ENCODE peak calls at places on chromosomes 11 and 22, in four cellular contexts. J is CD8-positive, alpha-beta T cell; N is foreskin fibroblast; K is ascending aorta. D is an unnamed sample.

GRCh38 chr11:123357990-123358827 is 71.9 kb upstream of the GRAMD1B start:
- DNase-seq in J (no peak), N (peak), K (no peak), D (peak)

GRCh38 chr11:76291576-76292526 is 85.5 kb upstream of the WNT11 start:
- DNase-seq in J (no peak), N (no peak), K (no peak), D (no peak)

GRCh38 chr22:42307806-42308563 is 37.5 kb upstream of the TCF20 start:
- DNase-seq in J (no peak), N (no peak), K (no peak), D (no peak)

GRCh38 chr11:128894685-128895084 is 3.5 kb downstream of the KCNJ5 start:
- DNase-seq in J (no peak), N (no peak), K (no peak), D (no peak)

GRCh38 chr22:47324435-47324990 is 562.1 kb downstream of the TBC1D22A start:
- DNase-seq in J (no peak), N (no peak), K (no peak), D (no peak)

GRCh38 chr22:43239102-43239875 is 52.4 kb upstream of the TTLL12 start:
- DNase-seq in J (no peak), N (no peak), K (no peak), D (peak)

GRCh38 chr11:73296501-73297230 is 11.4 kb upstream of the ARHGEF17 start:
- DNase-seq in J (no peak), N (no peak), K (no peak), D (no peak)

GRCh38 chr11:117792992-117793391 is 4.0 kb downstream of the DSCAML1 start:
- DNase-seq in J (no peak), N (no peak), K (no peak), D (no peak)

GRCh38 chr11:45305874-45306623 is 19.9 kb upstream of the SYT13 start:
- DNase-seq in J (no peak), N (no peak), K (no peak), D (no peak)

GRCh38 chr11:75142714-75143419 is 8.0 kb upstream of the SLCO2B1 start:
- DNase-seq in J (peak), N (peak), K (peak), D (peak)

GRCh38 chr22:36026741-36027140 is 1.9 kb downstream of the RBFOX2 start:
- DNase-seq in J (no peak), N (peak), K (no peak), D (peak)

GRCh38 chr11:78851883-78852586 is 277.4 kb upstream of the NARS2 start:
- DNase-seq in J (no peak), N (no peak), K (no peak), D (no peak)

GRCh38 chr11:46675288-46675851 is 25.0 kb downstream of the ARHGAP1 start:
- DNase-seq in J (no peak), N (peak), K (no peak), D (peak)

GRCh38 chr22:22952531-22953295 is 65.1 kb downstream of the IGLL5 start:
- DNase-seq in J (no peak), N (no peak), K (no peak), D (no peak)

GRCh38 chr22:23060612-23061400 is 9.5 kb upstream of the GNAZ start:
- DNase-seq in J (no peak), N (no peak), K (no peak), D (no peak)

GRCh38 chr11:57155838-57156583 is 25.7 kb upstream of the LRRC55 start:
- DNase-seq in J (no peak), N (no peak), K (no peak), D (no peak)

GRCh38 chr11:90947930-90948329 is 725.1 kb upstream of the CHORDC1 start:
- DNase-seq in J (no peak), N (no peak), K (no peak), D (no peak)

GRCh38 chr22:20904980-20905355 is 12.2 kb upstream of the CRKL start:
- DNase-seq in J (no peak), N (no peak), K (no peak), D (no peak)

GRCh38 chr11:22521226-22521625 is 104.4 kb downstream of the FANCF start:
- DNase-seq in J (no peak), N (no peak), K (no peak), D (no peak)

GRCh38 chr11:7909585-7910325 is 21.3 kb downstream of the OR10A6 start:
- DNase-seq in J (no peak), N (no peak), K (no peak), D (no peak)

GRCh38 chr22:38850399-38850798 is 6.6 kb upstream of the NPTXR start:
- DNase-seq in J (no peak), N (no peak), K (no peak), D (no peak)

GRCh38 chr11:32420937-32421532 is 14.3 kb downstream of the WT1 start:
- DNase-seq in J (peak), N (no peak), K (no peak), D (no peak)

GRCh38 chr11:119691020-119691666 is 37.9 kb downstream of the NECTIN1 start:
- DNase-seq in J (peak), N (no peak), K (no peak), D (no peak)

GRCh38 chr11:123308077-123308476 is 113.0 kb upstream of the CLMP start:
- DNase-seq in J (no peak), N (peak), K (no peak), D (peak)

GRCh38 chr22:25067851-25068421 is 115.4 kb downstream of the KIAA1671 start:
- DNase-seq in J (peak), N (peak), K (peak), D (no peak)

GRCh38 chr22:24525416-24526037 is 29.4 kb downstream of the GUCD1 start:
- DNase-seq in J (peak), N (peak), K (no peak), D (peak)

GRCh38 chr22:45911601-45912271 is 65.2 kb downstream of the WNT7B start:
- DNase-seq in J (no peak), N (no peak), K (no peak), D (peak)

GRCh38 chr11:132639986-132640385 is 892.3 kb downstream of the OPCML start:
- DNase-seq in J (no peak), N (no peak), K (no peak), D (no peak)

GRCh38 chr11:66363187-66363601 is 8.4 kb downstream of the SLC29A2 start:
- DNase-seq in J (no peak), N (no peak), K (no peak), D (no peak)

GRCh38 chr11:114883472-114883871 is 205.1 kb downstream of the NXPE2 start:
- DNase-seq in J (no peak), N (no peak), K (no peak), D (no peak)

GRCh38 chr11:12938590-12939247 is 70.4 kb upstream of the RASSF10 start:
- DNase-seq in J (no peak), N (peak), K (no peak), D (no peak)

GRCh38 chr22:17536269-17536668 is 27.0 kb upstream of the SLC25A18 start:
- DNase-seq in J (no peak), N (peak), K (no peak), D (no peak)

GRCh38 chr11:43573233-43573632 is 107.3 kb upstream of the HSD17B12 start:
- DNase-seq in J (no peak), N (peak), K (no peak), D (no peak)

GRCh38 chr11:111064118-111064517 is 181.4 kb upstream of the POU2AF2 start:
- DNase-seq in J (no peak), N (peak), K (no peak), D (peak)

GRCh38 chr22:25419247-25420113 is 145.0 kb upstream of the GRK3 start:
- DNase-seq in J (no peak), N (peak), K (no peak), D (no peak)

DNA sequence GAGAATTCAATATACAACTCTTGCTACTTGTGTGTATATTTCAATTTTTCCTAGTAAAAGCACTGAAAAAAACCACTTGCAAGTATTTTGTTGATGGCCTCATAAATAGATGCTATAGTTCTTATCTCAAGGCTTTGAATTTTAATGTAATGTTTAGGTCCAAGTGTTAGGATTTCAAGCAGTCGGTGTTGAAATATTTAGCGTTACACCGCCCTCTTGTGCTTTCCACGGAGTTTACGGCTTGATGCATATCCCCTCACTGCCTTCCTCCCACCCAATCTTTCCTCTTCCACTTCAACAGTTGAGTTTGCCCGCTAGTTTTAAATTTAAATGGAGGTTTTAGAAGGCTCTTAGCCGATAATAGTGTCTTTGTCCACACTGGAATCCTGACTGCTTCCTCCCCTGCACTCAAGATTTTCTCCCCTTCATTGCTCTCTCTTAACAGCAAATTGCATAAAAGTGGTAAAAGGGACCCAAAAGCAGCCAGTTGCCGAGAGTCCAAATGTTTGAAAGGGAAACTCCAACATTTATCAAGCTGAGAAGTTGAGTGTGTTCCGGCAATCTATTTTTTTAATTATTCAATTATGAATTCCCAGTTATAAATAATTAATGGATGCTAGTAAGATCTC is 25.9 kb upstream of the HTATIP2 start:
- DNase-seq in J (no peak), N (peak), K (no peak), D (peak)
- TF ChIP-seq CTCF in J (no peak), N (peak), K (no peak), D (peak)

GRCh38 chr11:2287102-2287501 is 14.6 kb downstream of the C11orf21 start:
- DNase-seq in J (no peak), N (no peak), K (no peak), D (no peak)
- H3K4me3 ChIP-seq in J (no peak), N (no peak), K (no peak), D (no peak)

GRCh38 chr11:102268083-102268984 is 49.0 kb upstream of the BIRC3 start:
- DNase-seq in J (peak), N (peak), K (peak), D (peak)
- TF ChIP-seq CTCF in J (no peak), N (no peak), K (peak), D (peak)

GRCh38 chr11:27383645-27384044 is 20.6 kb upstream of the CCDC34 start:
- DNase-seq in J (no peak), N (no peak), K (no peak), D (no peak)

GRCh38 chr11:27386176-27386575 is 23.2 kb upstream of the CCDC34 start:
- DNase-seq in J (no peak), N (peak), K (no peak), D (no peak)

GRCh38 chr11:27387362-27387761 is 24.3 kb upstream of the CCDC34 start:
- DNase-seq in J (no peak), N (no peak), K (no peak), D (no peak)

GRCh38 chr11:27388001-27388400 is 25.0 kb upstream of the CCDC34 start:
- DNase-seq in J (no peak), N (no peak), K (no peak), D (no peak)

GRCh38 chr11:27385245-27385644 is 22.2 kb upstream of the CCDC34 start:
- DNase-seq in J (no peak), N (peak), K (no peak), D (peak)
- H3K4me3 ChIP-seq in J (no peak), N (no peak), K (peak), D (peak)

DNA sequence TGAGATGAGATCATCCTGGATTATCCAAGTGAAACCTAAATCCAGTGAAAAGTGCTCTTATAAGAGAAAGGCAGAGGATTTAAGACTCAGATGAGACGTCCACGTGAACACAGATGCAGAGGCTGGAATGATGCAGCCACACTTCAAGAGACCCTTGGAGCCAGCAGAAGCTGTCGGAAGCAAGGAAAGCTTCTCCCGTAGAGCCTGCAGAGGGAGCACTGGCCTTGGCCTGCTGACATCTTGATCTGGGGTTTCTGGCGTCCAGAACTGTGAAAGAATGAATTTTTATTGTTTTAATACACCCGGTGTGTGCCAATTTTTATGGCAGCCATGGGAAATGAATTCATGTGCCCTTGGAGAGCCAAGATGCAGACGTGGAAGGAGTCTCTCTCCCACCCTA is 407.0 kb upstream of the B3GAT1 start:
- DNase-seq in J (no peak), N (no peak), K (no peak), D (no peak)
- TF ChIP-seq CTCF in J (no peak), N (no peak), K (no peak), D (no peak)

GRCh38 chr11:9570313-9570712 is 3.2 kb upstream of the WEE1 start:
- DNase-seq in J (no peak), N (no peak), K (no peak), D (no peak)
- H3K4me3 ChIP-seq in J (no peak), N (no peak), K (no peak), D (no peak)

DNA sequence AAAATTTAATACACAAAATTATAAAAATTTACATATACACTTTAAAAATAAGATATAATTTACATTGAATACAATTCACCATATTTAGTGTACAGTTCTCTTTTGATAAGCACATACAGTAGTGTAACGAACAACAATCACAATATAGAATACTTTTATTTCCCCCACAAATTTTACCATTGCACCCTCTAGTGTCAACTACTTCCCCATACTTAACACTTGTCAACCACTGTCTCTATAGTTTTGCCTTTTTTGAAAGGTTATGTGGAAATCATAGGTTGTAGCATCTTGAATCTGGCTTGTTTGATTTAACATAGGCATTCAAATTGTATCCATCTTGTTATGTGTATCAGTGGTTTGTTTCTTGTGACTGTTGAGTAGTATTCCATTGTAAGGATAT is 21.3 kb upstream of the PANX1 start:
- DNase-seq in J (no peak), N (no peak), K (no peak), D (no peak)
- TF ChIP-seq CTCF in J (no peak), N (no peak), K (no peak), D (no peak)